ENCODE peak calls at places on chromosomes 7 and 10, in eight cellular contexts. O is psoas muscle; M is naive thymus-derived CD4-positive, alpha-beta T cell; R is A549; I is SJSA1; L is body of pancreas; G is effector memory CD4-positive, alpha-beta T cell; K is brain microvascular endothelial cell. V is an unnamed sample.

GRCh38 chr7:8762803-8763202 is 329.4 kb downstream of the NXPH1 start:
- DNase-seq in R (no peak), K (no peak), O (no peak), I (no peak), G (no peak), L (no peak), M (no peak), V (no peak)

GRCh38 chr10:62805139-62806092 is 896 bp downstream of the ADO start:
- DNase-seq in R (peak), O (peak), K (peak), L (peak), M (no peak), I (no peak), G (peak), V (peak)

GRCh38 chr10:44245601-44245938 is 139.3 kb downstream of the CXCL12 start:
- DNase-seq in R (no peak), O (no peak), I (no peak), L (no peak), K (peak), M (no peak), G (no peak), V (no peak)

GRCh38 chr10:35561670-35562069 is 43.5 kb upstream of the GJD4 start:
- DNase-seq in K (no peak), R (no peak), O (peak), G (no peak), M (no peak), I (no peak), L (no peak), V (no peak)

GRCh38 chr10:17607060-17607459 is 10.1 kb downstream of the HACD1 start:
- DNase-seq in R (no peak), G (no peak), I (no peak), O (no peak), K (no peak), M (no peak), L (no peak), V (no peak)

GRCh38 chr7:100090527-100091410 is 2.0 kb downstream of the COPS6 start:
- DNase-seq in R (no peak), L (no peak), I (no peak), K (no peak), O (no peak), M (no peak), G (no peak), V (no peak)

GRCh38 chr7:113921363-113921762 is 2.6 kb upstream of the PPP1R3A start:
- DNase-seq in K (no peak), O (no peak), M (no peak), I (no peak), G (no peak), R (no peak), L (no peak), V (no peak)

GRCh38 chr7:47724335-47724982 is 142.5 kb upstream of the TNS3 start:
- DNase-seq in O (no peak), I (peak), G (no peak), K (peak), R (no peak), L (no peak), M (no peak), V (peak)

GRCh38 chr10:36531621-36532020 is 593.8 kb upstream of the ANKRD30A start:
- DNase-seq in L (no peak), O (no peak), R (no peak), I (no peak), K (no peak), M (no peak), G (no peak), V (no peak)

GRCh38 chr7:112157072-112157471 is 49.1 kb downstream of the DOCK4 start:
- DNase-seq in R (no peak), K (peak), L (no peak), M (no peak), G (no peak), O (no peak), I (no peak), V (no peak)

GRCh38 chr10:79268100-79268670 is 79.1 kb upstream of the PPIF start:
- DNase-seq in K (peak), O (no peak), M (no peak), L (no peak), R (no peak), I (no peak), G (no peak), V (no peak)

DNA sequence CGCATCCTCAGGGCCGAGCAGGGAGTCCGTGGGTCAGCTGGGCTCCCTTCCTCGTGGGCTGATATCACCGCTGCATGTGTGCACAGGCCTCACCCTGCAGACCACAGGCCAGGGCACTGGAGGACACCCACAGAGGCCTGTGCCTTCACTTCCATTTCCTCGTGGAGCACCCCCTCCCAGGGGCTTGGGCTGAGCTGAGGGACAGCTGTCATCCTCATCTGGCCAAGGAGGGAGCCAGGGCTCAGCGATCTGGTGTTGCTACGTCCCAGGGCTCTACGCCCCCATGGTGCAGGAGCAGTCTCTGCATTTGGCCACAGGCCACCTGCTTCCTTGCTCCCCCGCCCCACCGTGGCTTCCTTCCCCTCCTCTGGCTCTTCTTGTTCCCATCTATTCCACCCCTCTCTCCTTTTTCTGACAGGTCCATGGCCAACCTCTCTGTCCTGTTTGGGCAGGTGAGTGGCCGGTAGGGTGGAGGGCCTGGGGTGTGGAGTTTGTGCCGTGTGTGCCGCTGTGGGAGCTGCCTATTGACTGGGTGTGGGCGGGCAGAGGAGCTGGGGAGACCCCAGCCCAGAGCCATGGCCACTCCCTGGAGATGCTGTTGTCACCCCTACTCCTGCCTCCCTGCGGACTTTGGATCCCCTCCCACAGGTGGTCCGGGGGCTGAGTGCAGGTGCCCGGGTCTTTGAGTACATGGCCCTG is 8.3 kb upstream of the ASIC3 start:
- DNase-seq in K (no peak), L (no peak), R (no peak), I (no peak), M (no peak), O (no peak), G (no peak), V (peak)
- H3K27ac ChIP-seq in K (peak), L (no peak), R (peak), I (peak), M (no peak), O (no peak), G (no peak), V (no peak)

DNA sequence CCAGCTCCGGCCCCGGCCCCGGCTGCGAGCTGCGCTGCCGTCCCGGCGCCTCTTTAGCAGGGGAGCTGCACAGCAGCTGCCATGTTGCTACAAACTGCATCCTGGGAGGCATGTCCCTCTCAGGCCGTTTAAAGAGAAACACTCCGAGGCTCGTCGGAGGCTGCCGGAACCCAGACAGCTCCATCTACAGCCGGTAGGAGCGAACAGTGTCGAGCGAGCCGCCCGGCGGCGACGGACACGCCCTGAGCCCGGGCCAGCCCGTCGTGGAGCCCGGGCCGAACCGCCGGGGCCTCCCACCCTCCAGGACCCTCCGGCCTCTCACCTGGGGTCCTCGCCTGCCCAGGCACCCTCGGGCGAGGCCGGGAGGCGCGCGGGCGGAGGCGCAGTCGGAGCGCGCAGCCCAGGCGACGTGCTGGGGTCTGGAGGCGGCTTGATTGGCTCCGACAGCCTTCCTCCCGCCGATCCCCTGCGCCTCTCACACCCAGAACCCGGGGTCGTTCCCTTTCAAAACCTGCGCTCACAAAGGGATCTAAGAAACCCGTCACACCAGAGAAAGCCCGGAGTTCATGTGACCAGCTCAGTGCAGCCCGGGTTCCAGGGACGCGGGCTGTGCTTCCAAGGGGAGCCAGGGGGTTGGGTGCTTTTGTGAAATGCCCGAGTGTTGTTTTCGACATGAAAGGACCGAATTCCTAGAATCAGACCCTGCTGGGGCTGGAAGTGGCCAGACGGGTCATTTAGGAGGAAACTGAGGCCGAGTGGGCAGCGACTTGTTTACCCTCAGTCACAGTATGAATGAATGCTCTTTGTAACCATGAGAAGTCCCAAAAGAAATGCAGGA is at the start of gene ZNF777:
- DNase-seq in M (peak), G (peak), O (peak), L (peak), R (peak), K (peak), I (peak), V (peak)
- H3K27ac ChIP-seq in M (peak), G (peak), O (peak), L (peak), R (peak), K (peak), I (peak), V (peak)

GRCh38 chr7:52088008-52088787 is 771.6 kb upstream of the COBL start:
- DNase-seq in M (no peak), R (no peak), O (no peak), K (no peak), G (no peak), L (no peak), I (no peak), V (no peak)
- H3K27ac ChIP-seq in M (no peak), R (no peak), O (no peak), K (no peak), G (no peak), L (no peak), I (no peak), V (no peak)

GRCh38 chr10:124650820-124651401 is 93.3 kb downstream of the FAM53B start:
- DNase-seq in K (no peak), G (peak), I (no peak), R (no peak), O (no peak), L (no peak), M (no peak), V (no peak)

GRCh38 chr10:124650263-124650662 is 93.9 kb downstream of the FAM53B start:
- DNase-seq in L (no peak), M (no peak), R (no peak), O (no peak), K (no peak), G (no peak), I (no peak), V (no peak)

GRCh38 chr10:124652701-124653100 is 91.5 kb downstream of the FAM53B start:
- DNase-seq in R (no peak), L (no peak), O (no peak), M (no peak), I (no peak), K (no peak), G (no peak), V (no peak)

GRCh38 chr10:124652200-124652599 is 92.0 kb downstream of the FAM53B start:
- DNase-seq in R (no peak), M (no peak), G (no peak), I (no peak), O (no peak), L (no peak), K (no peak), V (no peak)

GRCh38 chr10:124651402-124651887 is 92.7 kb downstream of the FAM53B start:
- DNase-seq in M (no peak), R (no peak), K (no peak), G (no peak), O (no peak), I (no peak), L (no peak), V (no peak)
- H3K27ac ChIP-seq in M (peak), R (no peak), K (no peak), G (peak), O (peak), I (no peak), L (no peak), V (peak)

V was measured in upper lobe of left lung.